ENCODE peak calls at places on chromosomes 5 and 9, in nine cellular contexts. O is suprapubic skin; T is ovary; A is CD8-positive, alpha-beta T cell; N is endodermal cell; M is fibroblast of lung; L is right atrium auricular region; U is sigmoid colon; R is psoas muscle. D is an unnamed sample.

GRCh38 chr9:83385317-83385716 is 152.9 kb downstream of the FRMD3 start:
- DNase-seq in O (no peak), T (no peak), A (no peak), N (no peak), M (no peak), L (no peak), U (no peak), R (no peak), D (no peak)

GRCh38 chr5:171422902-171423663 is 3.6 kb downstream of the FGF18 start:
- DNase-seq in O (no peak), T (no peak), A (no peak), N (peak; percentile 70), M (no peak), L (peak; percentile 57), U (no peak), R (peak; percentile 10), D (peak; percentile 49)

GRCh38 chr9:23117621-23118020 is 671.0 kb downstream of the DMRTA1 start:
- DNase-seq in O (no peak), T (no peak), A (no peak), N (no peak), M (peak; percentile 85), L (no peak), U (no peak), R (no peak), D (no peak)

GRCh38 chr5:76479973-76480667 is 77.0 kb downstream of the IQGAP2 start:
- DNase-seq in O (no peak), T (no peak), A (no peak), N (no peak), M (no peak), L (no peak), U (no peak), R (no peak), D (no peak)

GRCh38 chr5:132478498-132478855 is 12.1 kb downstream of the IRF1 start:
- DNase-seq in O (no peak), T (no peak), A (peak; percentile 13), N (no peak), M (no peak), L (no peak), U (peak; percentile 42), R (no peak), D (no peak)

GRCh38 chr5:43497311-43498104 is 13.8 kb upstream of the TMEM267 start:
- DNase-seq in O (no peak), T (no peak), A (no peak), N (no peak), M (no peak), L (no peak), U (no peak), R (no peak), D (no peak)

GRCh38 chr5:7615566-7616061 is 219.7 kb downstream of the ADCY2 start:
- DNase-seq in O (no peak), T (no peak), A (no peak), N (no peak), M (peak; percentile 38), L (no peak), U (no peak), R (no peak), D (no peak)

GRCh38 chr5:166165600-166165999 is 2125.8 kb upstream of the WWC1 start:
- DNase-seq in O (no peak), T (no peak), A (no peak), N (peak; percentile 71), M (no peak), L (no peak), U (no peak), R (no peak), D (no peak)

GRCh38 chr5:96142786-96143434 is 181.3 kb upstream of the ELL2 start:
- DNase-seq in O (no peak), T (no peak), A (no peak), N (no peak), M (peak; percentile 49), L (no peak), U (no peak), R (no peak), D (no peak)

GRCh38 chr5:82375488-82376294 is 97.5 kb upstream of the RPS23 start:
- DNase-seq in O (no peak), T (no peak), A (no peak), N (no peak), M (peak; percentile 61), L (no peak), U (no peak), R (no peak), D (no peak)

DNA sequence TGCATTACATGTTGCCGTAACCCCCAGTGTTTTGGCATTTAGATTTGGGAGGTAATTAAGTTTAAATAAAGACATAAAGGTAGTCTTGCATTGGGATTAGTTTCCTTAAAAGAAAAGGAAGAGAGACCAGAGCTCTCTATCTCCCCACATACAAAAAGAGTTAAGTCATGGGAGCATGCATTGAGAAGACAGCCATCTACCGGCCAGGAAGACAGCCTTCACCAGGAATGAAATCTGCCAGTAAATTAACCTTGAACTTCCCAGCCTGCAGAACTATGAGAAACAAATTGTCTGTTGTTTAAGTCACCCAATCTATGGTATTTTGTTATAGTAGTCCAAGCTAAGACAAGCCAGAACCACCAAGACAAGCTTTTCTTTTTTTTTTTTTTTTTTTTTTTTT is 567.0 kb upstream of the CDH18 start:
- DNase-seq in O (no peak), T (no peak), A (no peak), N (no peak), M (no peak), L (no peak), U (no peak), R (no peak), D (no peak)
- TF ChIP-seq CTCF in O (no peak), T (no peak), A (no peak), N (peak; percentile 53), M (no peak), L (no peak), U (no peak), R (no peak), D (peak; percentile 15)

GRCh38 chr5:152142845-152143469 is 218.3 kb upstream of the GLRA1 start:
- DNase-seq in O (no peak), T (peak; percentile 51), A (peak; percentile 60), N (peak; percentile 92), M (peak; percentile 35), L (peak; percentile 65), U (peak; percentile 70), R (peak; percentile 38), D (no peak)

GRCh38 chr5:152144556-152144955 is 219.9 kb upstream of the GLRA1 start:
- DNase-seq in O (no peak), T (no peak), A (no peak), N (no peak), M (no peak), L (no peak), U (no peak), R (no peak), D (no peak)

GRCh38 chr5:152140391-152140790 is 215.7 kb upstream of the GLRA1 start:
- DNase-seq in O (no peak), T (no peak), A (no peak), N (no peak), M (no peak), L (no peak), U (no peak), R (no peak), D (no peak)
- H3K4me1 ChIP-seq in O (no peaks in the 10 kb centered on the region), T (peaks cover 11% of the 10 kb centered on the region), A (no peaks in the 10 kb centered on the region), N (peaks cover 5% of the 10 kb centered on the region), M (no peaks in the 10 kb centered on the region), L (no peaks in the 10 kb centered on the region), U (no peaks in the 10 kb centered on the region), R (no peaks in the 10 kb centered on the region), D (no peaks in the 10 kb centered on the region)

GRCh38 chr9:110979636-110980035 is 58.6 kb downstream of the LPAR1 start:
- DNase-seq in O (no peak), T (no peak), A (no peak), N (no peak), M (no peak), L (no peak), U (no peak), R (no peak), D (no peak)

GRCh38 chr9:110975969-110976368 is 62.3 kb downstream of the LPAR1 start:
- DNase-seq in O (no peak), T (no peak), A (no peak), N (no peak), M (no peak), L (no peak), U (no peak), R (no peak), D (no peak)

GRCh38 chr9:110975278-110975677 is 63.0 kb downstream of the LPAR1 start:
- DNase-seq in O (no peak), T (no peak), A (no peak), N (no peak), M (no peak), L (no peak), U (no peak), R (no peak), D (no peak)

GRCh38 chr9:110978516-110978915 is 59.8 kb downstream of the LPAR1 start:
- DNase-seq in O (no peak), T (no peak), A (no peak), N (no peak), M (no peak), L (no peak), U (no peak), R (no peak), D (no peak)

DNA sequence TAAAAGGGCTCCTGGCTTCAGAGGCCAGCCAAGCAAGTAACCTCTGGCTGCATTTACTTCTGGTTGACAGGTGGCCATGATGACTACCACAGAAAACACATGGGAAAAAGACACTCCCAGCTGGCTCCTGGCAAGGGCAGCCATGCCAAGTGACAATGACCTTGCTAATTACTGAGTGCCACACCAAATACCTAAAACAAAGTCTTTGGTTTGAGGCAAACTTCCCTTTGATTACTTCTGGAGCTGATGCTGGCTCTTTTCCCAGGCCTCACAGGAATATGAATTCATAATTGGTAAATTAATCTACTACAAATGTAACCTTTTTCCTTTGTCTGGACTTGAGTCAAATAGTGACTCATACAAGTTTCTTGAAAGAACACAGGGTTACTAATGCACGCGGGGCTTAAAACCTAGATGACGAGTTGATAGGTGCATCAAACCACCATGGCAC is 61.0 kb downstream of the LPAR1 start:
- DNase-seq in O (no peak), T (no peak), A (no peak), N (peak; percentile 44), M (peak; percentile 84), L (no peak), U (no peak), R (no peak), D (peak; percentile 61)
- H3K27me3 ChIP-seq in O (no peaks in the 10 kb centered on the region), T (no peaks in the 10 kb centered on the region), A (no peaks in the 10 kb centered on the region), N (no peaks in the 10 kb centered on the region), M (no peaks in the 10 kb centered on the region), L (no peaks in the 10 kb centered on the region), U (no peaks in the 10 kb centered on the region), R (no peaks in the 10 kb centered on the region), D (no peaks in the 10 kb centered on the region)

GRCh38 chr9:133405508-133406009 is 12.3 kb downstream of the REXO4 start:
- DNase-seq in O (no peak), T (no peak), A (no peak), N (no peak), M (peak; percentile 41), L (no peak), U (no peak), R (peak; percentile 44), D (no peak)

GRCh38 chr9:133406039-133406438 is 11.8 kb downstream of the REXO4 start:
- DNase-seq in O (no peak), T (no peak), A (no peak), N (no peak), M (no peak), L (no peak), U (no peak), R (peak; percentile 59), D (no peak)

GRCh38 chr9:133402689-133403088 is 15.1 kb downstream of the REXO4 start:
- DNase-seq in O (no peak), T (no peak), A (no peak), N (no peak), M (no peak), L (no peak), U (no peak), R (no peak), D (no peak)

GRCh38 chr9:133404440-133405002 is 13.3 kb downstream of the REXO4 start:
- DNase-seq in O (no peak), T (no peak), A (no peak), N (no peak), M (no peak), L (no peak), U (no peak), R (no peak), D (peak; percentile 46)

GRCh38 chr9:133403766-133404439 is 13.9 kb downstream of the REXO4 start:
- DNase-seq in O (no peak), T (no peak), A (peak; percentile 70), N (peak; percentile 86), M (no peak), L (no peak), U (no peak), R (no peak), D (peak; percentile 61)
- TF ChIP-seq CTCF in O (peak; percentile 27), T (no peak), A (peak; percentile 82), N (peak; percentile 78), M (peak; percentile 46), L (no peak), U (no peak), R (peak; percentile 66), D (peak; percentile 62)

D was measured in RWPE2.